ENCODE peak calls at places on chromosomes 11 and 22, in five cellular contexts. R is body of pancreas, T is endodermal cell, L is trophoblast cell, C is tibial nerve. X is an unnamed sample.

GRCh38 chr11:61195016-61195695 is 8.2 kb upstream of the PGA3 start:
- DNase-seq in R (no peak), T (no peak), L (no peak), C (no peak), X (no peak)

GRCh38 chr22:49866134-49866533 is 12.5 kb downstream of the ZBED4 start:
- DNase-seq in R (no peak), T (no peak), L (no peak), C (no peak), X (no peak)

GRCh38 chr11:128790200-128790599 is 76.9 kb downstream of the KCNJ1 start:
- DNase-seq in R (peak; percentile 55), T (no peak), L (no peak), C (peak; percentile 33), X (peak; percentile 84)

GRCh38 chr11:66555416-66555815 is 8.7 kb downstream of the ACTN3 start:
- DNase-seq in R (no peak), T (no peak), L (no peak), C (no peak), X (no peak)

GRCh38 chr11:117946842-117947526 is 17.8 kb upstream of the TMPRSS13 start:
- DNase-seq in R (peak; percentile 87), T (peak; percentile 98), L (peak; percentile 90), C (peak; percentile 88), X (peak; percentile 76)

GRCh38 chr22:21042978-21043855 is 2.5 kb upstream of the LRRC74B start:
- DNase-seq in R (no peak), T (no peak), L (no peak), C (no peak), X (no peak)

GRCh38 chr11:57473208-57473930 is 13.0 kb downstream of the RTN4RL2 start:
- DNase-seq in R (no peak), T (peak; percentile 45), L (no peak), C (no peak), X (no peak)

GRCh38 chr11:119148855-119149370 is at the start of gene ABCG4:
- DNase-seq in R (no peak), T (no peak), L (no peak), C (no peak), X (no peak)

GRCh38 chr11:62370743-62371440 is 33.6 kb downstream of the ASRGL1 start:
- DNase-seq in R (peak; percentile 26), T (peak; percentile 62), L (no peak), C (no peak), X (no peak)

GRCh38 chr11:123251656-123252344 is 56.8 kb upstream of the CLMP start:
- DNase-seq in R (peak; percentile 17), T (no peak), L (peak; percentile 22), C (peak; percentile 46), X (no peak)

GRCh38 chr22:37896939-37897338 is 9.2 kb upstream of the MICALL1 start:
- DNase-seq in R (no peak), T (no peak), L (no peak), C (no peak), X (no peak)

GRCh38 chr11:64112771-64113461 is 53.0 kb downstream of the MACROD1 start:
- DNase-seq in R (no peak), T (no peak), L (no peak), C (no peak), X (no peak)

GRCh38 chr11:30329150-30329940 is 6.4 kb downstream of the ARL14EP start:
- DNase-seq in R (no peak), T (no peak), L (no peak), C (no peak), X (no peak)

GRCh38 chr22:39528080-39528661 is 4.4 kb downstream of the RPS19BP1 start:
- DNase-seq in R (no peak), T (peak; percentile 63), L (peak; percentile 98), C (no peak), X (no peak)

GRCh38 chr11:77130763-77131513 is 2.9 kb downstream of the MYO7A start:
- DNase-seq in R (peak; percentile 65), T (no peak), L (peak; percentile 56), C (peak; percentile 48), X (no peak)

GRCh38 chr11:105790021-105790420 is 180.1 kb downstream of the GRIA4 start:
- DNase-seq in R (no peak), T (no peak), L (no peak), C (no peak), X (no peak)

GRCh38 chr11:120224872-120225371 is 14.1 kb downstream of the OAF start:
- DNase-seq in R (no peak), T (no peak), L (no peak), C (no peak), X (no peak)

GRCh38 chr11:88494857-88495256 is 157.3 kb upstream of the CTSC start:
- DNase-seq in R (no peak), T (no peak), L (no peak), C (no peak), X (no peak)

GRCh38 chr11:128686045-128686741 is 7.7 kb upstream of the FLI1 start:
- DNase-seq in R (no peak), T (peak; percentile 81), L (no peak), C (no peak), X (no peak)

GRCh38 chr11:27196040-27196897 is 155.7 kb downstream of the BBOX1 start:
- DNase-seq in R (no peak), T (peak; percentile 30), L (no peak), C (no peak), X (no peak)
- H3K27ac ChIP-seq in R (no peak overlapping the region), T (no peak overlapping the region), L (peak overlapping the region; percentile 79), C (no peak overlapping the region), X (no peak overlapping the region)

DNA sequence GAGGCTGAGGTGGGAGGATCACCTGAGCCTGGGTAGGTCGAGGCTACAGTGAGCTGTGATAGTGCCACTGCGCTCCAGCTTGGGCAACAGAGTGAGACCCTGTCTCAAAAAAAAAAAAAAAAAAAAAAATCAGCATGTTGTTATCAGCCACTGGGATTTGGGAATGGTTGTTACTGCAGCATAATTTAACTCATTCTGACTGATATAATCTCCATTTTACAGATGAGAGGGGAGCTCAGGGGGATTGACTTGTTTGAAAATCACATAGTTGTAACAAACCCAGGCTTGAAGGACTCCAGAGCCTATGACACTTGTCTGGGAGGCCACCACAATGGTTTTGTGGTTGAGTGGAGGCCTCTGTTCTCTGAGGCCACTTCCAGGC is 3.0 kb upstream of the SEPTIN3 start:
- DNase-seq in R (no peak), T (no peak), L (no peak), C (no peak), X (no peak)
- H3K27ac ChIP-seq in R (no peak overlapping the region), T (no peak overlapping the region), L (no peak overlapping the region), C (no peak overlapping the region), X (no peak overlapping the region)

GRCh38 chr22:30564766-30565118 is 9.7 kb downstream of the GAL3ST1 start:
- DNase-seq in R (no peak), T (peak; percentile 65), L (no peak), C (no peak), X (no peak)
- H3K27ac ChIP-seq in R (no peak overlapping the region), T (no peak overlapping the region), L (no peak overlapping the region), C (no peak overlapping the region), X (peak overlapping the region; percentile 59)

GRCh38 chr11:12376259-12376971 is 956 bp upstream of the PARVA start:
- DNase-seq in R (peak; percentile 94), T (no peak), L (no peak), C (peak; percentile 41), X (no peak)
- H3K27ac ChIP-seq in R (peak overlapping the region; percentile 98), T (no peak overlapping the region), L (no peak overlapping the region), C (peak overlapping the region; percentile 91), X (no peak overlapping the region)

DNA sequence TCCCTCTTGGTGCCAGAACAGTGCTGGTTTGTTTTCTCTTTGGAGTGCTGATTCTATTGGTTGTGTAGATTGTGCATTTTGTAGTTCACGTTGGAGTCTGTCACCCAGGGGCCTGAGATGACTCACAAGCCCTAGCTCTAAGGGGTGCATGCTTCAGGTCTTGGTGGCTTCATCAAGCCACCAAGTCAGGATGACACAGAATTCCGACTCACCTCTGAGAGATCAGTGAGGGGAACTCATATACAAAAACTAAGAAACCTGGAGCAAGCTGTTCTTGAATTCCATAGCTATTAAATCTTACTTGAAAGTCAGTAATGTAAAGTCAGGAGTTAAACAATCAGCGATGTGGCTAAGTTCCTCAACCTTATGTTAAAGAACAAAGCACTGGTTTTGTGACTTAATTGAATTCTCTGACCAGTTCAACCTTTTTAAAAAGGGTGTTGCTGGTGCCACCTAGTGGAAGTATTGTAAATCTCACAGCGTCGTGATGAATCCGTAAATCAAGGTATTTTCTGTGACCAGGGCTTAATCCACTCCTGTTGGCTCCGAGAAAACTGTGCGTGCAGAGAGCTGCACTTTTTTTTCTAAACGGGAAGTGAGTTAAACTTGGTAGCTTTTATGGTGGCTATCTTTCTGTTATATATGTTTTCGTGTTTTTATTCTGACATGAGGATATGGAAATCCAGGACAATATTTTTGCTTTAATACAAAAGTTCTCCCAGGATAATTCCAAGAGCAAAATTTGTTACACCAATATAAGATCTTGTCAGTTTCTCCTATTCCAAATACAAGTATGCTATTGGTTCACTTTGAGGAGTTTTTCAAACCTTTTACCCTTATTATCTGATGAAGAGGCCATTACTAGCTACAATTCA is 14.6 kb downstream of the MMP13 start:
- DNase-seq in R (peak; percentile 70), T (peak; percentile 77), L (peak; percentile 47), C (peak; percentile 36), X (no peak)
- H3K27ac ChIP-seq in R (no peak overlapping the region), T (no peak overlapping the region), L (no peak overlapping the region), C (no peak overlapping the region), X (no peak overlapping the region)

GRCh38 chr11:108636222-108636621 is 28.6 kb upstream of the DDX10 start:
- DNase-seq in R (no peak), T (no peak), L (no peak), C (no peak), X (no peak)
- H3K27ac ChIP-seq in R (no peak overlapping the region), T (no peak overlapping the region), L (no peak overlapping the region), C (no peak overlapping the region), X (no peak overlapping the region)

GRCh38 chr11:12270215-12270797 is 107.1 kb upstream of the PARVA start:
- DNase-seq in R (no peak), T (no peak), L (no peak), C (no peak), X (no peak)

GRCh38 chr11:12270817-12271216 is 106.6 kb upstream of the PARVA start:
- DNase-seq in R (no peak), T (no peak), L (no peak), C (no peak), X (no peak)

GRCh38 chr11:12272821-12273617 is 104.4 kb upstream of the PARVA start:
- DNase-seq in R (no peak), T (no peak), L (no peak), C (no peak), X (no peak)

GRCh38 chr11:12271241-12271640 is 106.1 kb upstream of the PARVA start:
- DNase-seq in R (no peak), T (no peak), L (peak; percentile 45), C (no peak), X (no peak)

DNA sequence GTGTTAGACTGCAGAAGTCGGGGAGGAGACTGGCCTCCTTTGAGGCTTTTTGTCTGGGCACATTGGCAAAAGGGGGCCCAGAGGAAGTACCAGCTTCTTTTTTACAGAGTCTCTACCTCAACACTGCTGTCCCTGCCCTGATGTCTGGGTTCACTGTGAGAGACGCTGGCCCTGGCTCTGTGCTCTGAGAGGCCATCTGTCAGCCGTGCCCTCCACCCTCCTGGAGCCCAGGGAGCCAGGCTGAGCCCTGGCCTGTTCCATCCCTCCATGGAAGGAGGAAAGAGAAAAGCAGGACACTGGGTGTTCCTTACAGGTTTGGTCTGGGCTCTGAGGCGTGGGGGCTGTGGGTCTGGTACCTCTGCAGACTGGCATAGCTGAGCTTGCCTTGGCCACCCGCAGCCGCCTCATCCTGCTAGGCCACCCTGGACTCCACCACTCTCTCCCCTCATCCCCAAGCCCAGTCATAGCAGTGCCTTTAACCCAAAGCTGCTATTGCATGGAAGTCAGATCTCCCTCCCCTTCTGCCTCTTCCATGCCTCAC is 105.5 kb upstream of the PARVA start:
- DNase-seq in R (no peak), T (no peak), L (no peak), C (no peak), X (no peak)
- H3K27ac ChIP-seq in R (no peak overlapping the region), T (no peak overlapping the region), L (no peak overlapping the region), C (no peak overlapping the region), X (no peak overlapping the region)